ENCODE peak calls at places on chromosome 19, in four cellular contexts. One of them, this sample, is unnamed.

GRCh38 chr19:29622191-29623070 is 16.3 kb downstream of the POP4 start:
- DNase-seq in foreskin keratinocyte: no peak
- DNase-seq in IMR-90: no peak
- DNase-seq in GM20000: peak; percentile 45
- DNase-seq in this sample: peak; percentile 55

GRCh38 chr19:51497666-51498065 is 3.9 kb downstream of the SIGLEC12 start:
- DNase-seq in foreskin keratinocyte: no peak
- DNase-seq in IMR-90: no peak
- DNase-seq in GM20000: no peak
- DNase-seq in this sample: no peak

GRCh38 chr19:40921005-40921897 is 39.2 kb upstream of the CYP2A7 start:
- DNase-seq in foreskin keratinocyte: no peak
- DNase-seq in IMR-90: no peak
- DNase-seq in GM20000: no peak
- DNase-seq in this sample: no peak

GRCh38 chr19:11204076-11204602 is 6.8 kb upstream of the KANK2 start:
- DNase-seq in foreskin keratinocyte: no peak
- DNase-seq in IMR-90: no peak
- DNase-seq in GM20000: no peak
- DNase-seq in this sample: no peak

GRCh38 chr19:15120135-15121026 is 13.2 kb downstream of the SYDE1 start:
- DNase-seq in foreskin keratinocyte: no peak
- DNase-seq in IMR-90: no peak
- DNase-seq in GM20000: no peak
- DNase-seq in this sample: no peak

GRCh38 chr19:681029-681626 is 4.9 kb downstream of the FSTL3 start:
- DNase-seq in foreskin keratinocyte: no peak
- DNase-seq in IMR-90: no peak
- DNase-seq in GM20000: peak; percentile 96
- DNase-seq in this sample: peak; percentile 97

GRCh38 chr19:38303517-38304351 is at the start of gene C19orf33:
- DNase-seq in foreskin keratinocyte: peak; percentile 88
- DNase-seq in IMR-90: no peak
- DNase-seq in GM20000: no peak
- DNase-seq in this sample: no peak

GRCh38 chr19:17448190-17448967 is at the start of gene TMEM221:
- DNase-seq in foreskin keratinocyte: no peak
- DNase-seq in IMR-90: no peak
- DNase-seq in GM20000: peak; percentile 84
- DNase-seq in this sample: peak; percentile 41

GRCh38 chr19:5910638-5910907 is 3.5 kb upstream of the CAPS start:
- DNase-seq in foreskin keratinocyte: no peak
- DNase-seq in IMR-90: no peak
- DNase-seq in GM20000: no peak
- DNase-seq in this sample: no peak

GRCh38 chr19:19053508-19054314 is 10.1 kb upstream of the SLC25A42 start:
- DNase-seq in foreskin keratinocyte: no peak
- DNase-seq in IMR-90: peak; percentile 48
- DNase-seq in GM20000: peak; percentile 65
- DNase-seq in this sample: peak; percentile 73

GRCh38 chr19:8334458-8335342 is 8.4 kb downstream of the KANK3 start:
- DNase-seq in foreskin keratinocyte: peak; percentile 65
- DNase-seq in IMR-90: peak; percentile 74
- DNase-seq in GM20000: no peak
- DNase-seq in this sample: peak; percentile 77

GRCh38 chr19:16252459-16253205 is 54.9 kb downstream of the AP1M1 start:
- DNase-seq in foreskin keratinocyte: no peak
- DNase-seq in IMR-90: no peak
- DNase-seq in GM20000: no peak
- DNase-seq in this sample: peak; percentile 64

GRCh38 chr19:21402303-21402985 is 5.5 kb downstream of the ZNF493 start:
- DNase-seq in foreskin keratinocyte: no peak
- DNase-seq in IMR-90: no peak
- DNase-seq in GM20000: no peak
- DNase-seq in this sample: no peak
- TF ChIP-seq CTCF in foreskin keratinocyte: no peak
- TF ChIP-seq CTCF in IMR-90: no peak
- TF ChIP-seq CTCF in GM20000: no peak
- TF ChIP-seq CTCF in this sample: no peak

GRCh38 chr19:3672993-3673392 is 27.3 kb downstream of the PIP5K1C start:
- DNase-seq in foreskin keratinocyte: no peak
- DNase-seq in IMR-90: no peak
- DNase-seq in GM20000: no peak
- DNase-seq in this sample: no peak
- TF ChIP-seq CTCF in foreskin keratinocyte: no peak
- TF ChIP-seq CTCF in IMR-90: no peak
- TF ChIP-seq CTCF in GM20000: no peak
- TF ChIP-seq CTCF in this sample: no peak

GRCh38 chr19:44752123-44752815 is 3.8 kb downstream of the BCL3 start:
- DNase-seq in foreskin keratinocyte: no peak
- DNase-seq in IMR-90: no peak
- DNase-seq in GM20000: no peak
- DNase-seq in this sample: no peak

GRCh38 chr19:44754743-44755066 is 6.2 kb downstream of the BCL3 start:
- DNase-seq in foreskin keratinocyte: no peak
- DNase-seq in IMR-90: no peak
- DNase-seq in GM20000: no peak
- DNase-seq in this sample: no peak

GRCh38 chr19:44753932-44754742 is 5.6 kb downstream of the BCL3 start:
- DNase-seq in foreskin keratinocyte: peak; percentile 59
- DNase-seq in IMR-90: peak; percentile 77
- DNase-seq in GM20000: peak; percentile 89
- DNase-seq in this sample: peak; percentile 91

GRCh38 chr19:44753619-44753931 is 5.1 kb downstream of the BCL3 start:
- DNase-seq in foreskin keratinocyte: no peak
- DNase-seq in IMR-90: no peak
- DNase-seq in GM20000: no peak
- DNase-seq in this sample: no peak

GRCh38 chr19:44752816-44753618 is 4.5 kb downstream of the BCL3 start:
- DNase-seq in foreskin keratinocyte: peak; percentile 92
- DNase-seq in IMR-90: peak; percentile 99
- DNase-seq in GM20000: peak; percentile 96
- DNase-seq in this sample: peak; percentile 98
- TF ChIP-seq CTCF in foreskin keratinocyte: peak; percentile 23
- TF ChIP-seq CTCF in IMR-90: peak; percentile 25
- TF ChIP-seq CTCF in GM20000: no peak
- TF ChIP-seq CTCF in this sample: no peak

GRCh38 chr19:13212759-13213330 is 62.6 kb downstream of the IER2 start:
- DNase-seq in foreskin keratinocyte: peak; percentile 42
- DNase-seq in IMR-90: peak; percentile 43
- DNase-seq in GM20000: peak; percentile 70
- DNase-seq in this sample: peak; percentile 86
- TF ChIP-seq CTCF in foreskin keratinocyte: peak; percentile 71
- TF ChIP-seq CTCF in IMR-90: peak; percentile 39
- TF ChIP-seq CTCF in GM20000: peak; percentile 56
- TF ChIP-seq CTCF in this sample: peak; percentile 78

DNA sequence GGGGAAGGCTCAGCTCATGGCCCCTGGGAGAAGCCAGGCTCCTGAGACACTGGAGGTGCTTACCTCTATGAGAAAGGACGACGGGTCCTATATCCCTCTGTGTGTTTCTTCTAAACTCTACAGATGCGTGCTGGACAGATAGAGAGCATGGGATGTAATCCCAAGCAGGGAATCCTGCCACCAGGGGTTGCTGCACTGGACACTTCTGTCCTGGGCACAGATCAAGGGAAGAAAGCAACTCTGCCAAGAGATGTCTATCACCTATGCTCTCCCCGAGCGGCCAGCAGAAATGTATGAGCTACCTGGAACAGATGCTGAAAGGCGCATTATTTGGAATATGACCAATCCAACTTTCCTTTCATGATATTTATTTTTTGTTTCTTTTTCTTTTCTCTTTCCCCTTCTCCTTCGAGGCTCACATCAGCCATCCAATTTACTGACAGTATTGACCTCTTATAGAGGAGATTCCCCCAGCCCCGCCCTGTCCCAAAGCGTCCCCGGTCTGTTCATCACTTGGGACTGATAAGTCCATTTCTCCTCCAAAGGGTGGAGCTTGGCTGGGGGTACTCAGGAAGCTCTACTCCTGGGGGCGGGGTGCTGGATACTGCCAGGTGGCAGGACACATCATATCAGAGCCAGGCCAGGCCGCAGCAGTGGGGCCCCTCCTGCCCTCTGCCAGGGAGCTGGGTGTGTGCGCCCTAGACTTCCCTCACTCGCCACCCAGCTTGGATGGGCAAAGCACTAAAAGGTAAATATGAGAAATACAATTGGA is 34.2 kb downstream of the TSHZ3 start:
- DNase-seq in foreskin keratinocyte: no peak
- DNase-seq in IMR-90: no peak
- DNase-seq in GM20000: no peak
- DNase-seq in this sample: no peak
- TF ChIP-seq CTCF in foreskin keratinocyte: peak; percentile 25
- TF ChIP-seq CTCF in IMR-90: peak; percentile 42
- TF ChIP-seq CTCF in GM20000: no peak
- TF ChIP-seq CTCF in this sample: no peak

DNA sequence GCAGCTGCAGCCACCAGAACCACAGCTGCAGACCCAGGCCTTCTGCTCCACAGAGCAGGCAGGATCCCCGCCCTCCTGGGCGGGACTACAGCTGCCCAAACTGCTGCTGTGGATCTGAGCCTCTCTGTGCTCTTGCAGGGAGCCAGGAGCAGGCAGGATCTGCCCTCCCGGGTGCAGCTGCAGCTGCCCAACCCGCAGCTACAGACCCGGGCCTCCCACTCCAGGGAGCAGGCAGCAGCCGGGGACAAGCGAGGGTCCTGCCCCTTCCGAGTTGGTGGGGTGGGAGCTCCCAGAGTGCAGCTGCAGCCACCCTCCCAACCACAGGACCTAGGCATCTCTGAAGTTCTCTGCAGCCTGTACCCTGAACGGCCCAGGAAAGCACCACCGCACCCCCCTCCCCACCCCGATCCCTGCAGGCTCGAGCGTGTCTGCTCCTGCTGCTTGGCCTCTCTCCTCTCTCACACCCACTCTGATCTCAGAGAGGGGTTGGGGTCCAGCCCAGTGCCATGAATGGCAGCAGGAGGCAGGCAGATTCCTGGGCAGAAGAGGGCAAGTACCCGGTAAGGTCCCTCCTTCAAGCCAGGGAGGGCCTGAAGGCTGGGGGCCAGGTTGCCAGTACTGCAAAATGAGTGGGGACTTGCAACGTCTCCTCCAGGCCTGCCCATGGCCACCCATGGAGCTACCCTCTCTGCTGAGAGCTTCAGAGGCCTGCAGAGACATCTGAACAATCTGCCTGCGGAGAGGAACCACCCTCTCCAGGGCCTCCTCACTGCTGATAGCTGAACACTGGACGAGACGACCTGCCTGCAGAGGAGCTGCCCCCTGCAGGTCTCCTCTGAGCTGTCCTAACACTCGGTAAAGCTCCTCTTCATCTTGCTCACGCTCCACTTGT is 16.4 kb upstream of the EMP3 start:
- DNase-seq in foreskin keratinocyte: no peak
- DNase-seq in IMR-90: no peak
- DNase-seq in GM20000: no peak
- DNase-seq in this sample: peak; percentile 38
- TF ChIP-seq CTCF in foreskin keratinocyte: peak; percentile 62
- TF ChIP-seq CTCF in IMR-90: no peak
- TF ChIP-seq CTCF in GM20000: no peak
- TF ChIP-seq CTCF in this sample: no peak

DNA sequence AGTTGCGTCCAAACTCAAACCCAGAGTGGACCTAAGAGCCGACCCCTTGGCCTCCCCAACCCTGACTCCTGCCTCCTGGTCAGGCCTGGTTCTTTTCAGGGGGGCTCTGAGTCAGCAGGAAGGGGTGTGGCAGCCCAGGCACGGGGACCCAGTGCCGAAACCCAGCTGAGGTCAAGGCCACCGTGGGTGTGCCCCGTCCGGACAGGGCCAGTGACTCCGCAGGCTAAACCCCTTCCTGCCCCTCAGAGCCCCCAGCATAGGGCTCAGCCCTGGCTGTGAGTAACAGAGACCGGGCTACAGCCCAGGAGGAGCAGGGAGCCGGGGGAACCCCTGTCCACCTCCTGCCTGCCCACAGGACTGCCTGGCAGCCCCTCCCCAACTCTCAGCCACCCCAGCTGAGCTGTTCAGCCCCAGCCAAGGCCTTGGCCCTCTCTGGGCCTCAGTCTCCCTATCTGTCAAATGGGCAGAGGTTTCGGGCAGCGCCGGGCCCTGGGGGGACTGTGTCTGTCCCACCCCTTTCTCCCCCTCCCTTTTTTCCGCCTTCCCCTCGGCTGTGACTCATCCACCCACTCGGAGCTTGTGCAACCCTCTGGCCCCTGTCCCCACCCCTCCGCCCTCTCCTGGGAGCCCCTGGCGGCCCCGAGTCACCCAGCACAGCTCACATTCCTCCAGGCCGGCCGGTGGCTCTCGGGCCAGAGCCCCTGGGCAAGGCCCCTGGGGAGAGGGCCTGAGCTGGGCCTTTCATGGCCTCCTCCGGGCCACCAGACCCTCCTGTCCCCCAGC is 8.6 kb downstream of the ZBTB7A start:
- DNase-seq in foreskin keratinocyte: peak; percentile 61
- DNase-seq in IMR-90: peak; percentile 85
- DNase-seq in GM20000: no peak
- DNase-seq in this sample: no peak
- TF ChIP-seq CTCF in foreskin keratinocyte: peak; percentile 54
- TF ChIP-seq CTCF in IMR-90: peak; percentile 34
- TF ChIP-seq CTCF in GM20000: no peak
- TF ChIP-seq CTCF in this sample: no peak

GRCh38 chr19:48085904-48086864 is 24.4 kb downstream of the PLA2G4C start:
- DNase-seq in foreskin keratinocyte: no peak
- DNase-seq in IMR-90: no peak
- DNase-seq in GM20000: no peak
- DNase-seq in this sample: no peak
- TF ChIP-seq CTCF in foreskin keratinocyte: peak; percentile 35
- TF ChIP-seq CTCF in IMR-90: no peak
- TF ChIP-seq CTCF in GM20000: no peak
- TF ChIP-seq CTCF in this sample: no peak

This sample was measured in GM12865.